ENCODE peak calls at places on chromosomes 4 and X, in eight cellular contexts. One of them, this sample, is unnamed.
A peak's percentile ranks its signal among the peaks of the same experiment; 100 is the strongest.

GRCh38 chrX:23118890-23119527 is 119.2 kb downstream of the DDX53 start:
- DNase-seq in effector memory CD4-positive, alpha-beta T cell: no peak
- DNase-seq in uterus: no peak
- DNase-seq in naive thymus-derived CD4-positive, alpha-beta T cell: no peak
- DNase-seq in mammary epithelial cell: no peak
- DNase-seq in tibial artery: no peak
- DNase-seq in upper lobe of right lung: no peak
- DNase-seq in CD8-positive, alpha-beta T cell: no peak
- DNase-seq in this sample: no peak

GRCh38 chr4:34766935-34767859 is 1477.1 kb downstream of the ARAP2 start:
- DNase-seq in uterus: no peak
- DNase-seq in effector memory CD4-positive, alpha-beta T cell: no peak
- DNase-seq in naive thymus-derived CD4-positive, alpha-beta T cell: no peak
- DNase-seq in CD8-positive, alpha-beta T cell: no peak
- DNase-seq in tibial artery: no peak
- DNase-seq in mammary epithelial cell: no peak
- DNase-seq in upper lobe of right lung: no peak
- DNase-seq in this sample: no peak

GRCh38 chrX:118644378-118644777 is 83.0 kb upstream of the IL13RA1 start:
- DNase-seq in upper lobe of right lung: no peak
- DNase-seq in uterus: no peak
- DNase-seq in mammary epithelial cell: peak; percentile 23
- DNase-seq in CD8-positive, alpha-beta T cell: no peak
- DNase-seq in effector memory CD4-positive, alpha-beta T cell: no peak
- DNase-seq in naive thymus-derived CD4-positive, alpha-beta T cell: no peak
- DNase-seq in tibial artery: no peak
- DNase-seq in this sample: no peak

GRCh38 chrX:153953342-153953830 is 8.9 kb upstream of the RENBP start:
- DNase-seq in mammary epithelial cell: peak; percentile 34
- DNase-seq in CD8-positive, alpha-beta T cell: peak; percentile 55
- DNase-seq in uterus: peak; percentile 86
- DNase-seq in tibial artery: peak; percentile 56
- DNase-seq in upper lobe of right lung: peak; percentile 76
- DNase-seq in effector memory CD4-positive, alpha-beta T cell: peak; percentile 62
- DNase-seq in naive thymus-derived CD4-positive, alpha-beta T cell: peak; percentile 80
- DNase-seq in this sample: peak; percentile 92

GRCh38 chrX:102841706-102842003 is 95.4 kb upstream of the RAB40AL start:
- DNase-seq in CD8-positive, alpha-beta T cell: no peak
- DNase-seq in tibial artery: no peak
- DNase-seq in naive thymus-derived CD4-positive, alpha-beta T cell: no peak
- DNase-seq in uterus: no peak
- DNase-seq in mammary epithelial cell: no peak
- DNase-seq in effector memory CD4-positive, alpha-beta T cell: no peak
- DNase-seq in upper lobe of right lung: no peak
- DNase-seq in this sample: no peak

GRCh38 chrX:69121321-69122000 is 43.8 kb downstream of the PJA1 start:
- DNase-seq in upper lobe of right lung: no peak
- DNase-seq in naive thymus-derived CD4-positive, alpha-beta T cell: no peak
- DNase-seq in tibial artery: no peak
- DNase-seq in effector memory CD4-positive, alpha-beta T cell: no peak
- DNase-seq in uterus: no peak
- DNase-seq in CD8-positive, alpha-beta T cell: no peak
- DNase-seq in mammary epithelial cell: no peak
- DNase-seq in this sample: no peak

GRCh38 chr4:48756689-48757220 is 23.3 kb downstream of the FRYL start:
- DNase-seq in uterus: no peak
- DNase-seq in naive thymus-derived CD4-positive, alpha-beta T cell: no peak
- DNase-seq in mammary epithelial cell: peak; percentile 77
- DNase-seq in CD8-positive, alpha-beta T cell: no peak
- DNase-seq in effector memory CD4-positive, alpha-beta T cell: no peak
- DNase-seq in tibial artery: no peak
- DNase-seq in upper lobe of right lung: no peak
- DNase-seq in this sample: no peak

GRCh38 chr4:1207603-1208265 is 35.4 kb upstream of the SPON2 start:
- DNase-seq in mammary epithelial cell: no peak
- DNase-seq in effector memory CD4-positive, alpha-beta T cell: no peak
- DNase-seq in uterus: peak; percentile 84
- DNase-seq in upper lobe of right lung: peak; percentile 81
- DNase-seq in CD8-positive, alpha-beta T cell: no peak
- DNase-seq in tibial artery: peak; percentile 31
- DNase-seq in naive thymus-derived CD4-positive, alpha-beta T cell: no peak
- DNase-seq in this sample: no peak

GRCh38 chr4:83381173-83381572 is 46.5 kb upstream of the HPSE start:
- DNase-seq in tibial artery: no peak
- DNase-seq in effector memory CD4-positive, alpha-beta T cell: no peak
- DNase-seq in CD8-positive, alpha-beta T cell: no peak
- DNase-seq in uterus: no peak
- DNase-seq in mammary epithelial cell: no peak
- DNase-seq in naive thymus-derived CD4-positive, alpha-beta T cell: no peak
- DNase-seq in upper lobe of right lung: no peak
- DNase-seq in this sample: no peak

GRCh38 chr4:120225527-120225926 is 158.9 kb upstream of the MAD2L1 start:
- DNase-seq in upper lobe of right lung: no peak
- DNase-seq in naive thymus-derived CD4-positive, alpha-beta T cell: no peak
- DNase-seq in uterus: no peak
- DNase-seq in tibial artery: no peak
- DNase-seq in mammary epithelial cell: no peak
- DNase-seq in effector memory CD4-positive, alpha-beta T cell: no peak
- DNase-seq in CD8-positive, alpha-beta T cell: no peak
- DNase-seq in this sample: no peak

GRCh38 chr4:16124232-16124631 is 40.4 kb upstream of the PROM1 start:
- DNase-seq in naive thymus-derived CD4-positive, alpha-beta T cell: no peak
- DNase-seq in mammary epithelial cell: no peak
- DNase-seq in effector memory CD4-positive, alpha-beta T cell: no peak
- DNase-seq in CD8-positive, alpha-beta T cell: no peak
- DNase-seq in uterus: no peak
- DNase-seq in upper lobe of right lung: no peak
- DNase-seq in tibial artery: no peak
- DNase-seq in this sample: no peak

GRCh38 chrX:150329282-150329681 is 33.8 kb upstream of the MAMLD1 start:
- DNase-seq in effector memory CD4-positive, alpha-beta T cell: no peak
- DNase-seq in mammary epithelial cell: no peak
- DNase-seq in naive thymus-derived CD4-positive, alpha-beta T cell: no peak
- DNase-seq in CD8-positive, alpha-beta T cell: no peak
- DNase-seq in upper lobe of right lung: no peak
- DNase-seq in uterus: no peak
- DNase-seq in tibial artery: no peak
- DNase-seq in this sample: no peak

GRCh38 chr4:159240690-159241089 is 137.8 kb downstream of the RAPGEF2 start:
- DNase-seq in mammary epithelial cell: no peak
- DNase-seq in naive thymus-derived CD4-positive, alpha-beta T cell: no peak
- DNase-seq in uterus: no peak
- DNase-seq in tibial artery: no peak
- DNase-seq in effector memory CD4-positive, alpha-beta T cell: no peak
- DNase-seq in CD8-positive, alpha-beta T cell: no peak
- DNase-seq in upper lobe of right lung: no peak
- DNase-seq in this sample: no peak

DNA sequence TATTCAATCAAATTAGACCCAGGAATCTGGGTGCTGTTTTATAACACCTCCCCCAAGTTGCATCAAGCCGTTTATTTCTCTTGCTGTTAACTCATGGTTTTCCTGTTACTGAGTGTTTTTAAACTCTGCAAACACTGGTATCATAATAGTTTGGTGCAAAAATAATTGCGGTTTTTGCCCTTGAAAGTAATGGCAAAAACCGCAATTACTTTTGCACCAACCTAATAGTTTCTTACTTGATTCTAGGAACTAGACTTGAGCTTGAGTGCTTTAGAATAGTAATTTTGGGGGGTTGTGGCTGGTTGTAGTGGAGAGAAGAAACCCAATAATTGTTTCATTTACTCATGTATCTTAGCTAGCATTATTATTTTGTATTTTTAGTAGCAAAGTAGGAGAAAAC is 156.6 kb downstream of the FHIP1A start:
- DNase-seq in CD8-positive, alpha-beta T cell: no peak
- DNase-seq in tibial artery: no peak
- DNase-seq in uterus: no peak
- DNase-seq in mammary epithelial cell: no peak
- DNase-seq in naive thymus-derived CD4-positive, alpha-beta T cell: no peak
- DNase-seq in effector memory CD4-positive, alpha-beta T cell: no peak
- DNase-seq in upper lobe of right lung: no peak
- DNase-seq in this sample: no peak
- H3K27me3 ChIP-seq in CD8-positive, alpha-beta T cell: no peaks in the 10 kb centered on the region
- H3K27me3 ChIP-seq in tibial artery: no peaks in the 10 kb centered on the region
- H3K27me3 ChIP-seq in uterus: no peaks in the 10 kb centered on the region
- H3K27me3 ChIP-seq in mammary epithelial cell: no peaks in the 10 kb centered on the region
- H3K27me3 ChIP-seq in naive thymus-derived CD4-positive, alpha-beta T cell: no peaks in the 10 kb centered on the region
- H3K27me3 ChIP-seq in effector memory CD4-positive, alpha-beta T cell: peaks cover 2% of the 10 kb centered on the region
- H3K27me3 ChIP-seq in upper lobe of right lung: no peaks in the 10 kb centered on the region
- H3K27me3 ChIP-seq in this sample: no peaks in the 10 kb centered on the region

GRCh38 chr4:85745939-85746338 is 271.0 kb downstream of the ARHGAP24 start:
- DNase-seq in upper lobe of right lung: no peak
- DNase-seq in mammary epithelial cell: no peak
- DNase-seq in uterus: no peak
- DNase-seq in CD8-positive, alpha-beta T cell: no peak
- DNase-seq in naive thymus-derived CD4-positive, alpha-beta T cell: no peak
- DNase-seq in effector memory CD4-positive, alpha-beta T cell: no peak
- DNase-seq in tibial artery: no peak
- DNase-seq in this sample: no peak
- H3K4me1 ChIP-seq in upper lobe of right lung: peaks cover 19% of the 10 kb centered on the region
- H3K4me1 ChIP-seq in mammary epithelial cell: peaks cover 8% of the 10 kb centered on the region
- H3K4me1 ChIP-seq in uterus: no peaks in the 10 kb centered on the region
- H3K4me1 ChIP-seq in CD8-positive, alpha-beta T cell: no peaks in the 10 kb centered on the region
- H3K4me1 ChIP-seq in naive thymus-derived CD4-positive, alpha-beta T cell: no peaks in the 10 kb centered on the region
- H3K4me1 ChIP-seq in effector memory CD4-positive, alpha-beta T cell: no peaks in the 10 kb centered on the region
- H3K4me1 ChIP-seq in tibial artery: peaks cover 9% of the 10 kb centered on the region
- H3K4me1 ChIP-seq in this sample: no peaks in the 10 kb centered on the region

GRCh38 chrX:74180716-74181115 is 123.3 kb upstream of the ZCCHC13 start:
- DNase-seq in upper lobe of right lung: no peak
- DNase-seq in effector memory CD4-positive, alpha-beta T cell: no peak
- DNase-seq in tibial artery: no peak
- DNase-seq in CD8-positive, alpha-beta T cell: no peak
- DNase-seq in uterus: no peak
- DNase-seq in mammary epithelial cell: no peak
- DNase-seq in naive thymus-derived CD4-positive, alpha-beta T cell: no peak
- DNase-seq in this sample: no peak
- H3K27me3 ChIP-seq in upper lobe of right lung: no peaks in the 10 kb centered on the region
- H3K27me3 ChIP-seq in effector memory CD4-positive, alpha-beta T cell: no peaks in the 10 kb centered on the region
- H3K27me3 ChIP-seq in tibial artery: no peaks in the 10 kb centered on the region
- H3K27me3 ChIP-seq in CD8-positive, alpha-beta T cell: no peaks in the 10 kb centered on the region
- H3K27me3 ChIP-seq in uterus: no peaks in the 10 kb centered on the region
- H3K27me3 ChIP-seq in mammary epithelial cell: no peaks in the 10 kb centered on the region
- H3K27me3 ChIP-seq in naive thymus-derived CD4-positive, alpha-beta T cell: no peaks in the 10 kb centered on the region
- H3K27me3 ChIP-seq in this sample: no peaks in the 10 kb centered on the region

GRCh38 chrX:40083120-40083978 is 14.4 kb downstream of the BCOR start:
- DNase-seq in CD8-positive, alpha-beta T cell: no peak
- DNase-seq in effector memory CD4-positive, alpha-beta T cell: no peak
- DNase-seq in naive thymus-derived CD4-positive, alpha-beta T cell: no peak
- DNase-seq in upper lobe of right lung: peak; percentile 74
- DNase-seq in uterus: peak; percentile 44
- DNase-seq in tibial artery: no peak
- DNase-seq in mammary epithelial cell: peak; percentile 12
- DNase-seq in this sample: no peak
- H3K4me1 ChIP-seq in CD8-positive, alpha-beta T cell: peaks cover 53% of the 10 kb centered on the region
- H3K4me1 ChIP-seq in effector memory CD4-positive, alpha-beta T cell: peaks cover 9% of the 10 kb centered on the region
- H3K4me1 ChIP-seq in naive thymus-derived CD4-positive, alpha-beta T cell: peaks cover 5% of the 10 kb centered on the region
- H3K4me1 ChIP-seq in upper lobe of right lung: peaks cover 10% of the 10 kb centered on the region
- H3K4me1 ChIP-seq in uterus: no peaks in the 10 kb centered on the region
- H3K4me1 ChIP-seq in tibial artery: peaks cover 70% of the 10 kb centered on the region
- H3K4me1 ChIP-seq in mammary epithelial cell: peaks cover 4% of the 10 kb centered on the region
- H3K4me1 ChIP-seq in this sample: peaks cover 72% of the 10 kb centered on the region

GRCh38 chrX:116435597-116435996 is 809 bp upstream of the SLC6A14 start:
- DNase-seq in mammary epithelial cell: no peak
- DNase-seq in uterus: no peak
- DNase-seq in naive thymus-derived CD4-positive, alpha-beta T cell: no peak
- DNase-seq in CD8-positive, alpha-beta T cell: no peak
- DNase-seq in upper lobe of right lung: no peak
- DNase-seq in tibial artery: no peak
- DNase-seq in effector memory CD4-positive, alpha-beta T cell: no peak
- DNase-seq in this sample: no peak

GRCh38 chrX:116436358-116436816 is at the start of gene SLC6A14:
- DNase-seq in tibial artery: no peak
- DNase-seq in mammary epithelial cell: no peak
- DNase-seq in upper lobe of right lung: peak; percentile 78
- DNase-seq in naive thymus-derived CD4-positive, alpha-beta T cell: no peak
- DNase-seq in CD8-positive, alpha-beta T cell: no peak
- DNase-seq in effector memory CD4-positive, alpha-beta T cell: no peak
- DNase-seq in uterus: no peak
- DNase-seq in this sample: no peak
- H3K27me3 ChIP-seq in tibial artery: no peaks in the 10 kb centered on the region
- H3K27me3 ChIP-seq in mammary epithelial cell: peaks cover 5% of the 10 kb centered on the region
- H3K27me3 ChIP-seq in upper lobe of right lung: no peaks in the 10 kb centered on the region
- H3K27me3 ChIP-seq in naive thymus-derived CD4-positive, alpha-beta T cell: no peaks in the 10 kb centered on the region
- H3K27me3 ChIP-seq in CD8-positive, alpha-beta T cell: no peaks in the 10 kb centered on the region
- H3K27me3 ChIP-seq in effector memory CD4-positive, alpha-beta T cell: no peaks in the 10 kb centered on the region
- H3K27me3 ChIP-seq in uterus: no peaks in the 10 kb centered on the region
- H3K27me3 ChIP-seq in this sample: no peaks in the 10 kb centered on the region

GRCh38 chr4:61838072-61838471 is 637.9 kb downstream of the ADGRL3 start:
- DNase-seq in CD8-positive, alpha-beta T cell: no peak
- DNase-seq in tibial artery: no peak
- DNase-seq in uterus: no peak
- DNase-seq in effector memory CD4-positive, alpha-beta T cell: no peak
- DNase-seq in upper lobe of right lung: no peak
- DNase-seq in mammary epithelial cell: no peak
- DNase-seq in naive thymus-derived CD4-positive, alpha-beta T cell: no peak
- DNase-seq in this sample: no peak
- H3K4me1 ChIP-seq in CD8-positive, alpha-beta T cell: no peaks in the 10 kb centered on the region
- H3K4me1 ChIP-seq in tibial artery: peaks cover 25% of the 10 kb centered on the region
- H3K4me1 ChIP-seq in uterus: no peaks in the 10 kb centered on the region
- H3K4me1 ChIP-seq in effector memory CD4-positive, alpha-beta T cell: no peaks in the 10 kb centered on the region
- H3K4me1 ChIP-seq in upper lobe of right lung: no peaks in the 10 kb centered on the region
- H3K4me1 ChIP-seq in mammary epithelial cell: no peaks in the 10 kb centered on the region
- H3K4me1 ChIP-seq in naive thymus-derived CD4-positive, alpha-beta T cell: no peaks in the 10 kb centered on the region
- H3K4me1 ChIP-seq in this sample: no peaks in the 10 kb centered on the region

DNA sequence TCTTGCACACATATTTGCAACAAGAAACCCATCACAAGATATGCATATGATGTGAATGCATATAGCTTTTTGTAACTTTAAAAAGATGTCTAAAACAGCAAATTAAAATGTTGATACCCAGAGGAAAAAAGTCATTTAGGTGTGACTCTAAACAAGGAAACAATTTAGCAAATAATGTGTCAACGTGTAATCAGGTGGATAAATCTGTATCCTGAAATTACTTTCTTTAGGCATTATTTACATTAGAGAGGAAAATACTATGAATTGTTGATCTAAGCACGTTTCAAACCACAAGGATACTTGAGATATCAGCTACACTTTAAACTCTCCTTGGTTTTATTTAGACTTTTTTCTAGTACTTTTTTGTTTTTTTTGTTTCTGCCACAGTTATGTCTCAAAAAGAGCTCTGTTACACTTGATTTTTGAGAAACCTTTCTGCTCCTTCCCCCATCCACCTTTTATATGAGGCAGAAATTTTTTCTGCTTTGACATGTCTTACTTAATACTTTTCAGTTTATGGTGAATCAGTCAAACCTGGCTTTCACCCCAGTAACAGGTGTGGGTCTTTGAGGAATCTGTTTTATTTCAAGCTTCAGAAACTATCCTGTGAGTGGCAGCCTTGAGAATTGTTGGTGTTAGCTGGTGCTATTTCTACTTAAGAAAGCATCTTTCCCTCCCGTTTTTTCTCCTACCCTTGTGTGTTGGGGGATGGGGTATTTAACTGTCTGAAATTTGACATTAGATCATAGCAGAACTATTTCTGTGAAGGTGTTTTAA is 1.9 kb downstream of the NPNT start:
- DNase-seq in effector memory CD4-positive, alpha-beta T cell: no peak
- DNase-seq in mammary epithelial cell: peak; percentile 2
- DNase-seq in upper lobe of right lung: no peak
- DNase-seq in naive thymus-derived CD4-positive, alpha-beta T cell: no peak
- DNase-seq in uterus: no peak
- DNase-seq in CD8-positive, alpha-beta T cell: no peak
- DNase-seq in tibial artery: no peak
- DNase-seq in this sample: no peak
- H3K27me3 ChIP-seq in effector memory CD4-positive, alpha-beta T cell: peaks cover 8% of the 10 kb centered on the region
- H3K27me3 ChIP-seq in mammary epithelial cell: peaks cover 40% of the 10 kb centered on the region
- H3K27me3 ChIP-seq in upper lobe of right lung: no peaks in the 10 kb centered on the region
- H3K27me3 ChIP-seq in naive thymus-derived CD4-positive, alpha-beta T cell: no peaks in the 10 kb centered on the region
- H3K27me3 ChIP-seq in uterus: no peaks in the 10 kb centered on the region
- H3K27me3 ChIP-seq in CD8-positive, alpha-beta T cell: peaks cover 7% of the 10 kb centered on the region
- H3K27me3 ChIP-seq in tibial artery: no peaks in the 10 kb centered on the region
- H3K27me3 ChIP-seq in this sample: no peaks in the 10 kb centered on the region